ENCODE peak calls at places on chromosomes 11 and 22, in eight cellular contexts. D is lower lobe of right lung; E is adipocyte; R is CD8-positive, alpha-beta T cell; F is transverse colon; U is right lobe of liver; B is IMR-90; V is heart right ventricle. O is an unnamed sample. For H3K4me1, the result is how much of the 10 kb centered on the place peaks cover.

GRCh38 chr11:79220171-79220570 is 220.7 kb downstream of the TENM4 start:
- DNase-seq in D (no peak), E (no peak), F (no peak), B (peak), R (no peak), V (no peak), U (no peak), O (peak)

GRCh38 chr11:11356842-11357241 is 3.8 kb upstream of the CSNK2A3 start:
- DNase-seq in B (no peak), D (no peak), F (no peak), R (no peak), U (no peak), E (no peak), V (no peak), O (no peak)

GRCh38 chr11:71504526-71504925 is 22.5 kb upstream of the KRTAP5-7 start:
- DNase-seq in U (peak), R (no peak), E (no peak), F (no peak), B (no peak), V (no peak), D (no peak), O (peak)

GRCh38 chr11:62439785-62440602 is 21.2 kb downstream of the SCGB1A1 start:
- DNase-seq in V (peak), E (peak), R (no peak), F (no peak), D (no peak), B (peak), U (no peak), O (peak)

GRCh38 chr22:40855104-40855959 is 1.1 kb downstream of the ST13 start:
- DNase-seq in F (no peak), V (no peak), B (no peak), U (no peak), E (peak), R (no peak), D (no peak), O (peak)

GRCh38 chr11:1305063-1305495 is 4.4 kb downstream of the TOLLIP start:
- DNase-seq in U (no peak), R (no peak), F (no peak), V (no peak), B (no peak), D (no peak), E (no peak), O (peak)

GRCh38 chr11:116861539-116861938 is 24.1 kb upstream of the APOA1 start:
- DNase-seq in U (no peak), V (no peak), F (no peak), E (peak), D (no peak), R (no peak), B (peak), O (no peak)

GRCh38 chr22:50576070-50576469 is 2.2 kb downstream of the CPT1B start:
- DNase-seq in R (no peak), D (no peak), B (peak), F (no peak), V (no peak), E (peak), U (no peak), O (peak)

GRCh38 chr22:27919943-27920755 is 1.1 kb upstream of the PITPNB start:
- DNase-seq in R (no peak), E (peak), V (no peak), F (no peak), D (no peak), U (no peak), B (peak), O (peak)

GRCh38 chr11:129614256-129614944 is 201.2 kb upstream of the TMEM45B start:
- DNase-seq in E (no peak), D (peak), U (no peak), F (no peak), V (no peak), B (no peak), R (no peak), O (no peak)

GRCh38 chr11:76604652-76605241 is 65.8 kb downstream of the LRRC32 start:
- DNase-seq in B (peak), D (no peak), E (peak), F (peak), V (peak), R (no peak), U (peak), O (no peak)

GRCh38 chr11:122647728-122648127 is 7.8 kb upstream of the UBASH3B start:
- DNase-seq in D (no peak), U (no peak), E (no peak), B (no peak), R (no peak), V (no peak), F (no peak), O (no peak)

GRCh38 chr11:12377824-12378593 is 638 bp downstream of the PARVA start:
- DNase-seq in B (peak), E (peak), U (peak), R (no peak), F (peak), D (peak), V (peak), O (peak)

GRCh38 chr11:73415854-73416615 is 39.8 kb downstream of the RELT start:
- DNase-seq in E (peak), F (no peak), U (no peak), B (peak), R (no peak), D (no peak), V (no peak), O (no peak)

GRCh38 chr11:61908730-61909622 is 8.4 kb downstream of the RAB3IL1 start:
- DNase-seq in E (no peak), D (peak), B (no peak), V (peak), U (peak), F (peak), R (no peak), O (no peak)

GRCh38 chr22:20312396-20313191 is 7.3 kb downstream of the DGCR6L start:
- DNase-seq in B (no peak), D (peak), V (no peak), R (peak), F (peak), U (peak), E (no peak), O (peak)

GRCh38 chr22:48146426-48146825 is 1384.0 kb downstream of the TBC1D22A start:
- DNase-seq in R (no peak), D (no peak), F (no peak), U (no peak), V (no peak), B (no peak), E (no peak), O (peak)

GRCh38 chr11:35424157-35424945 is 5.0 kb upstream of the SLC1A2 start:
- DNase-seq in R (no peak), F (no peak), V (no peak), U (no peak), E (peak), B (peak), D (no peak), O (no peak)

GRCh38 chr11:128098840-128099239 is 488.5 kb downstream of the ETS1 start:
- DNase-seq in F (no peak), B (no peak), E (no peak), V (no peak), D (no peak), R (no peak), U (no peak), O (peak)

GRCh38 chr11:34940026-34940677 is 23.7 kb downstream of the PDHX start:
- DNase-seq in U (no peak), D (no peak), F (no peak), B (peak), R (no peak), E (peak), V (no peak), O (no peak)

GRCh38 chr11:103953797-103954495 is 82.5 kb upstream of the DDI1 start:
- DNase-seq in V (no peak), E (no peak), U (no peak), D (no peak), B (no peak), F (peak), R (no peak), O (no peak)

GRCh38 chr11:134242376-134242775 is 10.8 kb downstream of the THYN1 start:
- DNase-seq in B (no peak), U (no peak), R (no peak), D (no peak), F (no peak), V (no peak), E (no peak), O (no peak)

DNA sequence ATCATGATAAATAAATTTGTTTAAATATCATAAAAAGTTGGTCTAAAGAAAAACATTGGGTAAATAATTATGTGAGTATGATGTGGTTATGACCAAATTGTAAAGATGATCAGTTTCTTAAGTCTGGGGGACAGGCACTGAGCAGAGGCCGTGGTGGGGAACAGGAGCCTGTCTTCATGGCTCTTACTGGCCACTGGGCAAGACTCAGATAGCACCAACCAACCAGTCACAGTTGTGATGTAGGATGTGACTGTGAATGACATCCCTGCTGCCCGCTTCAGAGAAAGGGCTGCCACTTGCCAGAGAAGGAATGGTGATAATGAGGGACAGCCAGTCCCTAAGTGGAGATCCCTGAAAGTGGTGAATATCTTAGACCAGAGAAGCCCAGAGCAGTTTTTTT is 7.0 kb downstream of the PTPRJ start:
- DNase-seq in B (no peak), D (no peak), R (no peak), F (no peak), V (no peak), U (no peak), E (no peak), O (no peak)
- H3K4me1 ChIP-seq in B (under half), D (half or more), R (under half), F (half or more), V (under half), U (under half), E (under half), O (under half)

DNA sequence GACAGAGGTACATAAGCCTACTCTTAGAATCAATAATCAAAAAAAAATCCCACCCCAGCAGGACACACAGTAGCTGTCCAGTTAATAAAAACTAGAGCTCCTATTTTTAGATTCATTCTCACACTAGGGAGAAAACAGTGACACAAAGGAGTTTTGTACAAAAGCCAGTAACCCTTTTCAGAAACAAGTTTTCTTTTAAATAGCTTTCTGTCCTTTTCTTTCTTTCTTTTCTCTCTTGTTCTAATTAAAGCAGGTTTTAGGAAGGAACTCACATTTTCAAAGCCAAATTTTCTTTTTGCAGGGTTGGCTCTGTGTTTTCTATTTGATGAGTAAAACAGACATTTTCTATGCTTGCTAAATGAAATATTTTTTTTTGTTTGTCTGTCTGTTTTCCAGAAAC is 1390.7 kb downstream of the FAM181B start:
- DNase-seq in U (no peak), F (no peak), V (no peak), D (no peak), B (no peak), R (no peak), E (no peak), O (no peak)
- H3K4me1 ChIP-seq in U (under half), F (under half), V (under half), D (under half), B (under half), R (under half), E (under half), O (under half)

GRCh38 chr11:2390091-2390870 is 10.3 kb upstream of the TSSC4 start:
- DNase-seq in E (no peak), F (no peak), V (no peak), R (no peak), B (no peak), D (peak), U (peak), O (no peak)

GRCh38 chr11:2390871-2391662 is 9.5 kb upstream of the TSSC4 start:
- DNase-seq in B (peak), U (no peak), D (no peak), F (peak), V (no peak), E (peak), R (no peak), O (no peak)

GRCh38 chr11:2388431-2389024 is 11.4 kb downstream of the CD81 start:
- DNase-seq in V (no peak), F (no peak), U (no peak), D (no peak), E (no peak), B (no peak), R (no peak), O (no peak)

GRCh38 chr11:2387266-2387982 is 10.3 kb downstream of the CD81 start:
- DNase-seq in U (no peak), V (no peak), B (peak), F (no peak), E (peak), D (no peak), R (peak), O (no peak)

DNA sequence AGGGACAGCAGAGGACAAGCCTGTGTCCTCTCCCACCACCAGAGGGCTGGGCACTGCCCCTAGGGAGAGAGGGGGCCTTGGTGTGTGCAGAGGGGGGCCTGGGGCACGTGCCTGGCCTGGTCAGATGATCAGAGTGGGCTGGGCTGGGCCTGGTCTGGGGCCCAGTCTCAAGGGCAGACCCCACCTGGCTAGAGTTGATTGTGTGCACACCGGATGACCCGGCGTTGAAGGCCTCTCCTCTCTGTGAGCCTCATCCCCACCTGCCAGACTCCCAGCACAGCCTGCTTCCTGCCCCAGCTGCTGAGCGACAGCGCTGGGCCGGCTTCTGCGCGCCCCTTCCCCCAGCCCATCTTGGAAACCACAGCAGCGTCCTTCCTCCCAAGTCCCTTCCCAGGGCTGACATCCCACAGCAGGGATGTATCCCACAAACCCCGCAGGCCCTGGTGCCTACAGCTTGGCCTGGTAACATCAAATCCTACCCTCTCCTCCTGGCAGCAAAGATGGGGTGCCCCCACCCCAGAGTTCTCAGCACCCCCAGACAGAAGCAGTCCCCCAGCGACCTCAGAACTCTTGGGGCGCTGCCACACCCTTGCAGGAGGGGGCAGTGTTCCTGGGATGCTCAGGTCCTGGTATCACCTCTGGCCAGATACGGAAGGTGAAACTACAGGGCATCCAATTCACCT is 11.1 kb upstream of the TSSC4 start:
- DNase-seq in E (no peak), D (no peak), R (no peak), U (no peak), B (no peak), F (no peak), V (no peak), O (no peak)
- H3K4me1 ChIP-seq in E (under half), D (half or more), R (under half), U (half or more), B (under half), F (half or more), V (half or more), O (under half)

GRCh38 chr22:28985581-28986290 is 75.9 kb downstream of the C22orf31 start:
- DNase-seq in U (no peak), E (no peak), F (no peak), B (no peak), D (no peak), R (no peak), V (no peak), O (no peak)
- H3K4me1 ChIP-seq in U (under half), E (half or more), F (under half), B (under half), D (half or more), R (under half), V (under half), O (under half)

GRCh38 chr11:96337541-96338530 is 5.2 kb downstream of the MAML2 start:
- DNase-seq in R (peak), U (no peak), D (no peak), B (peak), E (peak), V (no peak), F (no peak), O (no peak)
- H3K4me1 ChIP-seq in R (half or more), U (under half), D (half or more), B (under half), E (half or more), V (half or more), F (half or more), O (under half)